ENCODE peak calls at places on chromosome 7, in eight cellular contexts. G, Q, R, T, B, Y, S and A are unnamed samples.

GRCh38 chr7:77954773-77955562 is 156.4 kb downstream of the PHTF2 start:
- DNase-seq in Y (no peak), G (no peak), R (no peak), B (peak), Q (no peak), T (no peak), S (no peak), A (peak)

GRCh38 chr7:94696981-94697670 is 41.2 kb upstream of the SGCE start:
- DNase-seq in S (no peak), Y (peak), T (peak), Q (peak), R (no peak), B (peak), G (peak), A (peak)

GRCh38 chr7:37916673-37917660 is at the start of gene SFRP4:
- DNase-seq in G (no peak), T (no peak), S (peak), B (peak), Y (no peak), Q (peak), R (peak), A (peak)

GRCh38 chr7:66748127-66748511 is 7.6 kb downstream of the RABGEF1 start:
- DNase-seq in S (no peak), T (no peak), R (no peak), B (no peak), Y (no peak), G (peak), Q (no peak), A (peak)

GRCh38 chr7:27994639-27995038 is 186.0 kb downstream of the JAZF1 start:
- DNase-seq in S (no peak), Y (no peak), B (peak), R (no peak), G (peak), Q (no peak), T (no peak), A (peak)

GRCh38 chr7:121045090-121045489 is 56.6 kb downstream of the CPED1 start:
- DNase-seq in S (no peak), G (no peak), Q (no peak), Y (no peak), B (no peak), T (no peak), R (no peak), A (no peak)

GRCh38 chr7:131011437-131011752 is 277.4 kb upstream of the KLF14 start:
- DNase-seq in B (no peak), S (peak), R (peak), Q (no peak), G (no peak), T (no peak), Y (no peak), A (no peak)

GRCh38 chr7:154672659-154673415 is 330.1 kb downstream of the PAXIP1 start:
- DNase-seq in Y (no peak), B (no peak), S (no peak), T (no peak), G (no peak), Q (no peak), R (no peak), A (no peak)

GRCh38 chr7:114190387-114190786 is 224.2 kb upstream of the FOXP2 start:
- DNase-seq in R (no peak), B (no peak), Q (no peak), S (no peak), G (no peak), Y (no peak), T (no peak), A (no peak)

GRCh38 chr7:69534461-69535041 is 63.7 kb upstream of the AUTS2 start:
- DNase-seq in T (no peak), Q (no peak), S (no peak), Y (no peak), R (no peak), G (no peak), B (no peak), A (no peak)

GRCh38 chr7:133275441-133276105 is 22.7 kb downstream of the EXOC4 start:
- DNase-seq in S (no peak), Y (no peak), B (peak), G (peak), Q (no peak), R (no peak), T (no peak), A (peak)

GRCh38 chr7:42596737-42597136 is 315.1 kb downstream of the C7orf25 start:
- DNase-seq in S (no peak), G (no peak), Q (no peak), B (no peak), R (no peak), Y (no peak), T (no peak), A (no peak)

GRCh38 chr7:106049139-106049725 is 62.9 kb downstream of the SYPL1 start:
- DNase-seq in R (no peak), B (no peak), T (no peak), Q (no peak), Y (no peak), G (no peak), S (no peak), A (no peak)

GRCh38 chr7:20331231-20331880 is 656 bp downstream of the ITGB8 start:
- DNase-seq in B (peak), T (no peak), Q (no peak), G (no peak), S (peak), Y (peak), R (peak), A (peak)

GRCh38 chr7:55066938-55067337 is 48.1 kb downstream of the EGFR start:
- DNase-seq in B (no peak), Q (no peak), G (no peak), Y (no peak), T (no peak), S (no peak), R (no peak), A (no peak)

GRCh38 chr7:90726623-90727022 is 130.5 kb downstream of the CDK14 start:
- DNase-seq in S (no peak), G (no peak), R (no peak), Q (no peak), Y (peak), T (no peak), B (peak), A (peak)

GRCh38 chr7:23475579-23475844 is 5.2 kb upstream of the IGF2BP3 start:
- DNase-seq in G (no peak), B (no peak), S (no peak), Y (no peak), R (no peak), Q (no peak), T (no peak), A (no peak)
- H3K4me3 ChIP-seq in G (no peak), B (peak), S (no peak), Y (no peak), R (no peak), Q (no peak), T (no peak), A (no peak)

DNA sequence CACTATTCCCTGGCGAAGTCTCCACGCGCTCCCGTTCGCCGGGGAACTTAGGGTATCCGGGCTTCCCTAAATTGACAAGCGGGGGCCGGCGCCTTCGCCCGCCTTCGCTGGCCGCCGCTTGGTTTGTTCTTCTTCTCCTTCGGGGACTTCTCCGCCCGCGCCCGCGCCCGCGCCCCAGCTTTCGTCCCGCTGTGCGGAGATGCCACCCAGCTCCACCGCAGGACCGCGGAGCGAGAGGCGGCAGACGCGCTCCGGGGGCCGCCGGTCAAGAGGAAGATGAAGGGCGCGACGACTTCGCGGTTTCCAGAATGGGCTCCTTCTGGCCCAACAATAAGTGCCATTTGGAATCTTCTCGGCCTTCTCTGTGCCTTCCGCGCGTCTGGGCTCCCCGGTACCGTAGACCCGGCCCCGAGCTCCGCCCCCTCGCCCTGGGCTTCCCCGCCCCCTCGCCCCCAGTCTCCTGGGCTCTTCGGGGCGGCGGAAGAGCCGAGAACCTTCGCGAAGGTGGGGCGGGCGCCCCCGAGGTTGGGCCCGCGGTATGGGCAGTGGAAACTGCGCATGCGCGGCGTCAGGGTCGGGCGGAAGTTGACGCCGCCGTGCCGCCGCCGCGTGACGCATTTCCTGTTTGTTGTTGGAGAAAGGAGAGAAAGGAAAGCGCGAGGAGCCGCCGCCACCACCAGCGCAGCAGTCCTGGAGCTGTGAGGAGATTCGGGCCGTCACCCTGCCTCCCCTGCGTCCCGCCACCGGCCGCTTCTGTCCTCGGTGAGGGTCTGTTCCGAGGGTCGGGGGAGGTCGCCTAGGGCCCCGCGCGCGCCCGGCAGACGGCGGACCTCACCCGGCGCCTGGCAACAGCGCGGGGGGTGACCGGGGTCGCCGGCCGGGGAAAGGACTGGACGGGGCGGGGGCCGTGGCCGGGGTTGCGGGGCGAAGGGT is at the start of gene DNAJB6:
- DNase-seq in B (peak), R (peak), G (peak), S (peak), T (peak), Q (peak), Y (peak), A (peak)
- TF ChIP-seq CTCF in B (no peak), R (no peak), G (no peak), S (no peak), T (no peak), Q (no peak), Y (no peak), A (no peak)

GRCh38 chr7:44325181-44325671 is at the start of gene CAMK2B:
- DNase-seq in T (no peak), Q (no peak), G (no peak), B (no peak), S (no peak), Y (no peak), R (no peak), A (no peak)

GRCh38 chr7:44324204-44325126 is 929 bp downstream of the CAMK2B start:
- DNase-seq in Q (no peak), Y (no peak), S (no peak), G (no peak), T (no peak), R (no peak), B (no peak), A (no peak)

GRCh38 chr7:44321796-44322195 is 3.6 kb downstream of the CAMK2B start:
- DNase-seq in S (no peak), T (no peak), Q (no peak), R (no peak), B (no peak), Y (no peak), G (no peak), A (no peak)

GRCh38 chr7:44322631-44323363 is 2.6 kb downstream of the CAMK2B start:
- DNase-seq in T (no peak), R (no peak), Q (no peak), B (no peak), Y (no peak), G (no peak), S (no peak), A (no peak)

GRCh38 chr7:44323381-44324203 is 1.8 kb downstream of the CAMK2B start:
- DNase-seq in Y (no peak), T (no peak), G (no peak), Q (no peak), S (no peak), B (no peak), R (no peak), A (no peak)
- H3K4me3 ChIP-seq in Y (no peak), T (no peak), G (no peak), Q (no peak), S (no peak), B (no peak), R (no peak), A (no peak)

GRCh38 chr7:10718768-10719167 is 254.9 kb upstream of the PHF14 start:
- DNase-seq in Y (no peak), T (no peak), R (no peak), B (no peak), S (no peak), Q (no peak), G (no peak), A (no peak)

GRCh38 chr7:10723832-10724231 is 249.8 kb upstream of the PHF14 start:
- DNase-seq in Q (no peak), B (no peak), G (no peak), Y (no peak), S (no peak), T (no peak), R (no peak), A (no peak)

GRCh38 chr7:10724449-10724848 is 249.2 kb upstream of the PHF14 start:
- DNase-seq in R (no peak), S (no peak), G (no peak), Y (no peak), T (no peak), Q (no peak), B (no peak), A (no peak)

GRCh38 chr7:10721289-10721688 is 252.4 kb upstream of the PHF14 start:
- DNase-seq in Y (no peak), G (no peak), B (no peak), R (no peak), S (no peak), Q (no peak), T (no peak), A (no peak)

DNA sequence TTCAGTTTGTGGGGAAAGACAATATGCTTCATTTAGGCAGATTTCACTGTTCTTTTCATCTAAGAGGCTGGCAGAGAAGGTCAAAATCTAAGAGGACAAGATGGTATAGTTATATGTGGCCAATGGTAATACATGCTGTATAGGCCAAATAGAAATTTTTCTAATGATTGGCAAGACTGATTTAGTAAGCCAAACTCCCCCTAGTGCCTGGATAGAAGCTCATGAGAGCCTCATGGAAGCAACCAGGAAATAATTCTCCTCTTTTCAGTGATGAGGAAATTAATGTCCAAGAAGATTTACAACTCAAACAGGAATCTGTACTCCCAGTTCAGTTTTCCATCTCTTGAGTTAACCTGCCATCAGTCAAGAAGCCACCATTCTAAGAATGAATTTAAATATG is 253.6 kb upstream of the PHF14 start:
- DNase-seq in G (no peak), R (no peak), Y (no peak), T (no peak), B (no peak), Q (peak), S (no peak), A (no peak)
- TF ChIP-seq CTCF in G (no peak), R (no peak), Y (no peak), T (no peak), B (no peak), Q (peak), S (no peak), A (no peak)

DNA sequence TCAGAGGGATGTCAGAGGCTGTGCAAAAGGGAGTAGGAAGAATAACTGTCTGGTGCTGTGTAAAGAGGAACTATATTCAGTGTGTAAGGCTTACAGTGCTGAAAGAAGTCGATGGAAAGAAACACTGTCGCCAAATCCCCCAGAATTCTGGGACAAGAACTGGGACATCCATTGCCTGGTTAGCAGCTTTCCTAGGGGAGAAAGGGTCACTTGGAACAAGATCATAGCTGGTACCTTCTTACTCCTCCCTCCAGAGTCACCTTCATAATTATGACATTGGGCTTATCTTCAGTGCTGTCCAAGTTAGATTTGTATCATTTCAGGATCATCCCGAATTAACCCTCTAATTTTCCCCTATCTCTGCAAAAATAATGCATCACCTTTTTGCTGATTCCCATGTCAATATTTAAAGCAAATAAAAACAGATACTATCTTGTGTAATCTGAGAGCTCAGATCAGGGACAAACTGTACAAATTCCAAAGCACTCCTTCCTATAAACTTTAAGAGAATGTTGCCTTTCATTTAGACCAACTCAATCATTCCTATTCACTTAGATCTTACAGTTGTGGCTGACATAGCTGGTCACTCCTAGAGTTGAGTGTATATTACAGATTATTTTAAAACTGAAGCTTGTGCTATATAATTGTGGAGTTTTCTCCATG is 96.5 kb downstream of the DNAH11 start:
- DNase-seq in B (no peak), S (no peak), G (no peak), T (no peak), Y (no peak), Q (no peak), R (no peak), A (no peak)
- H3K4me3 ChIP-seq in B (no peak), S (no peak), G (no peak), T (no peak), Y (no peak), Q (no peak), R (no peak), A (no peak)

GRCh38 chr7:135367114-135367513 is 133.5 kb downstream of the STRA8 start:
- DNase-seq in R (no peak), G (no peak), S (no peak), Y (no peak), Q (no peak), B (no peak), T (no peak), A (no peak)

GRCh38 chr7:135359633-135360032 is 126.0 kb downstream of the STRA8 start:
- DNase-seq in S (no peak), Y (no peak), G (no peak), B (no peak), R (no peak), Q (no peak), T (no peak), A (no peak)

GRCh38 chr7:135362871-135363270 is 129.2 kb downstream of the STRA8 start:
- DNase-seq in B (no peak), T (no peak), G (no peak), R (no peak), Q (no peak), Y (no peak), S (no peak), A (no peak)

GRCh38 chr7:135361788-135362187 is 128.2 kb downstream of the STRA8 start:
- DNase-seq in S (no peak), Q (no peak), T (no peak), G (no peak), R (no peak), Y (no peak), B (no peak), A (no peak)
- TF ChIP-seq CTCF in S (no peak), Q (no peak), T (no peak), G (no peak), R (no peak), Y (no peak), B (no peak), A (no peak)

DNA sequence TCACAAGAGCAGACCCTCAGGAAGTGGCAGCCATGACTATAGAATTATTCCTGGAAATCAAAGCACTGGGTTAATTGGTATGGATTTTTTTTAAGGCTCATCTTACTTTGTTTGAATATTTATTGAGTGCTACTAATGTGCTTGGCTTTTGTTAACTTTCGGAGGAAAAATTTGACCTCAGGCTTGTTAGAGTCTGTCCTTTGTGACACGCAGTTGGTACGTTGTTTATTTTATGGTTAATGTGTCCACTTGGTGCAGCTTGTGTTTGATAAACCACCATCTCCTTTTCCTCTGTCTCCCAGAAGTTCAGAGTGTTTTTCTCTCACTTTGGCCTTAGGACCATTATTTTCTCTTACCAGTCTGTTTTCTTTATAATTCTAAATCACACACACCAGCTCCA is 268.6 kb downstream of the SDK1 start:
- DNase-seq in G (no peak), R (no peak), S (no peak), B (no peak), T (no peak), Q (no peak), Y (no peak), A (no peak)
- H3K4me3 ChIP-seq in G (no peak), R (no peak), S (no peak), B (no peak), T (no peak), Q (no peak), Y (no peak), A (no peak)

GRCh38 chr7:139106959-139107358 is 2.6 kb downstream of the ZC3HAV1 start:
- DNase-seq in T (no peak), Q (no peak), R (no peak), S (no peak), G (no peak), Y (no peak), B (no peak), A (no peak)

GRCh38 chr7:139108256-139109187 is 998 bp downstream of the ZC3HAV1 start:
- DNase-seq in Y (peak), G (no peak), T (no peak), S (peak), Q (no peak), R (peak), B (peak), A (peak)

GRCh38 chr7:139111147-139111546 is 1.6 kb upstream of the ZC3HAV1 start:
- DNase-seq in R (no peak), S (no peak), Y (no peak), T (no peak), B (no peak), G (no peak), Q (no peak), A (no peak)

GRCh38 chr7:139109983-139110411 is 477 bp upstream of the ZC3HAV1 start:
- DNase-seq in R (no peak), S (no peak), T (no peak), B (no peak), Q (no peak), G (no peak), Y (no peak), A (no peak)

GRCh38 chr7:139109188-139109982 is at the start of gene ZC3HAV1:
- DNase-seq in T (peak), S (peak), Y (peak), B (peak), R (peak), Q (peak), G (peak), A (peak)
- TF ChIP-seq CTCF in T (no peak), S (peak), Y (no peak), B (no peak), R (no peak), Q (no peak), G (no peak), A (no peak)

DNA sequence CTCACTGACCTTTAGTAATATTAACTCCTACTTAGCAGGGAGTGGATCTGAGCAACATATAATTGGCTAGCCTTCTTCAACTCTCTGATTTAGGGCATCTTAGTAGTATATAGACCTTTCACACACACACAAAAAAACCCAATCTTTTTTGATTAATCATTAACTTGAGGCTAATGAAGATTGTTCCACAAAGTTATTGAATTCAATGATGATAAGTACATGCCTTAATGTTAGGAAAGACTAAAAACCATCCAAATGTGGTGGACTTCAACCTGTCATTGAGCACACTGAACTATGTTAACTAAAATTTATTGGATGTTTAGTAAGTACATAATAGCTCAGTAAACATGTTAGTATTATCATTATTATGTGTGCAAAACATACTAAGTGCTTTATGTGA is 179.4 kb upstream of the SLC25A13 start:
- DNase-seq in S (no peak), G (no peak), B (no peak), R (no peak), Y (no peak), Q (no peak), T (no peak), A (no peak)
- H3K4me3 ChIP-seq in S (no peak), G (no peak), B (no peak), R (no peak), Y (no peak), Q (no peak), T (no peak), A (no peak)